ENCODE peak calls at places on chromosome 7, in six cellular contexts. R is DMS79, Q is ecto neural progenitor cell, L is upper lobe of right lung, V is fibroblast of the aortic adventitia, B is mesendoderm. H is an unnamed sample.

GRCh38 chr7:100674441-100675407 is 1.2 kb downstream of the GNB2 start:
- DNase-seq in R (no peak), Q (peak; percentile 70), L (peak; percentile 78), V (no peak), B (peak; percentile 49), H (no peak)

GRCh38 chr7:51160990-51161615 is 155.5 kb downstream of the COBL start:
- DNase-seq in R (peak; percentile 48), Q (peak; percentile 85), L (peak; percentile 77), V (peak; percentile 81), B (peak; percentile 84), H (peak; percentile 80)

GRCh38 chr7:108461855-108462254 is 5.6 kb upstream of the NRCAM start:
- DNase-seq in R (no peak), Q (no peak), L (no peak), V (peak; percentile 74), B (no peak), H (no peak)

GRCh38 chr7:70712942-70713341 is 419.0 kb upstream of the GALNT17 start:
- DNase-seq in R (no peak), Q (no peak), L (no peak), V (no peak), B (no peak), H (no peak)

GRCh38 chr7:51141451-51141971 is 175.1 kb downstream of the COBL start:
- DNase-seq in R (no peak), Q (no peak), L (no peak), V (peak; percentile 73), B (peak; percentile 76), H (no peak)

GRCh38 chr7:1086588-1087461 is 1.1 kb upstream of the GPER1 start:
- DNase-seq in R (no peak), Q (peak; percentile 88), L (peak; percentile 85), V (peak; percentile 66), B (peak; percentile 82), H (peak; percentile 84)

GRCh38 chr7:132133501-132133900 is 442.8 kb downstream of the PLXNA4 start:
- DNase-seq in R (no peak), Q (no peak), L (no peak), V (no peak), B (no peak), H (no peak)

GRCh38 chr7:132251327-132251659 is 325.0 kb downstream of the PLXNA4 start:
- DNase-seq in R (peak; percentile 73), Q (no peak), L (peak; percentile 93), V (no peak), B (peak; percentile 22), H (no peak)

GRCh38 chr7:66075590-66076458 is at the start of gene ASL:
- DNase-seq in R (peak; percentile 78), Q (peak; percentile 98), L (peak; percentile 98), V (peak; percentile 81), B (peak; percentile 94), H (peak; percentile 95)

GRCh38 chr7:1940402-1940786 is 270.3 kb downstream of the ELFN1 start:
- DNase-seq in R (no peak), Q (no peak), L (peak; percentile 92), V (no peak), B (no peak), H (no peak)

GRCh38 chr7:157386979-157387800 is 50.4 kb downstream of the DNAJB6 start:
- DNase-seq in R (peak; percentile 13), Q (peak; percentile 81), L (peak; percentile 80), V (peak; percentile 75), B (peak; percentile 95), H (no peak)

GRCh38 chr7:55546826-55547225 is 25.5 kb downstream of the VOPP1 start:
- DNase-seq in R (peak; percentile 45), Q (no peak), L (peak; percentile 78), V (peak; percentile 75), B (no peak), H (no peak)

GRCh38 chr7:50369408-50370026 is 65.0 kb downstream of the IKZF1 start:
- DNase-seq in R (peak; percentile 28), Q (no peak), L (no peak), V (no peak), B (peak; percentile 91), H (no peak)

GRCh38 chr7:158432369-158433270 is 155.0 kb downstream of the PTPRN2 start:
- DNase-seq in R (peak; percentile 29), Q (no peak), L (peak; percentile 76), V (no peak), B (no peak), H (no peak)

GRCh38 chr7:115911466-115911865 is 119.1 kb downstream of the TFEC start:
- DNase-seq in R (no peak), Q (no peak), L (no peak), V (peak; percentile 10), B (no peak), H (no peak)

GRCh38 chr7:66699998-66700397 is 40.5 kb upstream of the RABGEF1 start:
- DNase-seq in R (no peak), Q (no peak), L (no peak), V (peak; percentile 65), B (no peak), H (no peak)

GRCh38 chr7:44157116-44158059 is 16.3 kb upstream of the MYL7 start:
- DNase-seq in R (no peak), Q (no peak), L (no peak), V (no peak), B (peak; percentile 27), H (no peak)

GRCh38 chr7:31805209-31805818 is 118.3 kb downstream of the PPP1R17 start:
- DNase-seq in R (no peak), Q (no peak), L (no peak), V (no peak), B (no peak), H (no peak)

GRCh38 chr7:23918856-23919255 is 208.8 kb downstream of the STK31 start:
- DNase-seq in R (no peak), Q (no peak), L (no peak), V (peak; percentile 79), B (peak; percentile 91), H (no peak)

GRCh38 chr7:64559206-64559605 is 3.7 kb downstream of the ZNF680 start:
- DNase-seq in R (no peak), Q (no peak), L (no peak), V (peak; percentile 57), B (no peak), H (no peak)

GRCh38 chr7:156989766-156990535 is 20.5 kb downstream of the MNX1 start:
- DNase-seq in R (no peak), Q (no peak), L (no peak), V (no peak), B (no peak), H (no peak)

GRCh38 chr7:519429-519973 is at the start of gene PDGFA:
- DNase-seq in R (no peak), Q (no peak), L (no peak), V (peak; percentile 38), B (peak; percentile 39), H (no peak)

GRCh38 chr7:27933691-27934565 is 194.0 kb downstream of the TAX1BP1 start:
- DNase-seq in R (peak; percentile 9), Q (no peak), L (no peak), V (peak; percentile 54), B (peak; percentile 79), H (no peak)

GRCh38 chr7:74332373-74333176 is 43.4 kb downstream of the CLIP2 start:
- DNase-seq in R (no peak), Q (no peak), L (no peak), V (no peak), B (no peak), H (no peak)

GRCh38 chr7:2460188-2460587 is 16.0 kb downstream of the GRIFIN start:
- DNase-seq in R (no peak), Q (peak; percentile 34), L (no peak), V (no peak), B (no peak), H (no peak)

GRCh38 chr7:73521636-73522080 is 435 bp downstream of the BAZ1B start:
- DNase-seq in R (no peak), Q (no peak), L (peak; percentile 85), V (peak; percentile 8), B (peak; percentile 71), H (peak; percentile 71)

GRCh38 chr7:88217675-88218427 is 2.0 kb downstream of the SRI start:
- DNase-seq in R (peak; percentile 88), Q (no peak), L (no peak), V (no peak), B (no peak), H (no peak)

GRCh38 chr7:63042730-63043511 is 955.7 kb upstream of the ZNF722 start:
- DNase-seq in R (no peak), Q (no peak), L (no peak), V (no peak), B (no peak), H (peak; percentile 61)

GRCh38 chr7:74149556-74149955 is 24.6 kb upstream of the EIF4H start:
- DNase-seq in R (no peak), Q (no peak), L (no peak), V (no peak), B (no peak), H (no peak)

GRCh38 chr7:151247611-151248176 is 800 bp downstream of the SMARCD3 start:
- DNase-seq in R (no peak), Q (peak; percentile 66), L (no peak), V (no peak), B (no peak), H (no peak)

GRCh38 chr7:79352323-79352722 is 101.1 kb downstream of the MAGI2 start:
- DNase-seq in R (no peak), Q (no peak), L (no peak), V (peak; percentile 13), B (no peak), H (no peak)

GRCh38 chr7:40799-41750 is 151.3 kb upstream of the FAM20C start:
- DNase-seq in R (no peak), Q (no peak), L (peak; percentile 48), V (no peak), B (no peak), H (peak; percentile 55)

GRCh38 chr7:150944066-150945042 is 33.8 kb downstream of the KCNH2 start:
- DNase-seq in R (no peak), Q (no peak), L (peak; percentile 34), V (no peak), B (no peak), H (peak; percentile 55)

GRCh38 chr7:43729924-43730248 is 563 bp upstream of the COA1 start:
- DNase-seq in R (no peak), Q (no peak), L (no peak), V (no peak), B (no peak), H (no peak)

GRCh38 chr7:42093361-42093905 is 143.6 kb downstream of the GLI3 start:
- DNase-seq in R (no peak), Q (no peak), L (no peak), V (no peak), B (no peak), H (no peak)

GRCh38 chr7:13989138-13989943 is at the start of gene ETV1:
- DNase-seq in R (peak; percentile 80), Q (peak; percentile 92), L (peak; percentile 78), V (peak; percentile 69), B (peak; percentile 97), H (peak; percentile 77)

GRCh38 chr7:129845972-129846327 is 106.8 kb downstream of the UBE2H start:
- DNase-seq in R (no peak), Q (no peak), L (no peak), V (peak; percentile 83), B (no peak), H (no peak)

H was measured in type B pancreatic cell.